ENCODE peak calls at places on chromosomes 7 and 10, in four cellular contexts. P, E, A and N are unnamed samples.
A peak's percentile ranks its signal among the peaks of the same experiment; 100 is the strongest.

GRCh38 chr7:27953361-27953760 is 213.4 kb downstream of the TAX1BP1 start:
- DNase-seq in A (no peak), E (peak; percentile 23), P (no peak), N (no peak)

GRCh38 chr10:88062798-88063472 is 199.5 kb downstream of the PTEN start:
- DNase-seq in P (no peak), E (peak; percentile 57), A (no peak), N (peak; percentile 49)

GRCh38 chr7:131724776-131725345 is 168.4 kb upstream of the PODXL start:
- DNase-seq in E (no peak), A (no peak), P (no peak), N (no peak)

GRCh38 chr7:80040752-80041151 is 93.9 kb upstream of the GNAI1 start:
- DNase-seq in P (no peak), A (no peak), E (no peak), N (no peak)

GRCh38 chr10:116490028-116490662 is 55.6 kb upstream of the PNLIP start:
- DNase-seq in E (no peak), A (no peak), P (no peak), N (peak; percentile 6)

GRCh38 chr7:18086165-18087030 is 58.8 kb upstream of the PRPS1L1 start:
- DNase-seq in E (peak; percentile 19), A (peak; percentile 35), P (no peak), N (no peak)

GRCh38 chr7:111784311-111784710 is 222.0 kb upstream of the IMMP2L start:
- DNase-seq in A (no peak), E (no peak), P (no peak), N (no peak)

GRCh38 chr10:129851941-129852650 is 112.0 kb downstream of the EBF3 start:
- DNase-seq in A (no peak), P (no peak), E (no peak), N (no peak)

GRCh38 chr7:19026888-19027287 is 90.5 kb downstream of the TWIST1 start:
- DNase-seq in A (no peak), E (peak; percentile 40), P (no peak), N (peak; percentile 48)

GRCh38 chr7:137989590-137989989 is 12.3 kb downstream of the CREB3L2 start:
- DNase-seq in A (no peak), P (no peak), E (no peak), N (no peak)

GRCh38 chr7:77232467-77232866 is 32.8 kb upstream of the FGL2 start:
- DNase-seq in E (no peak), A (no peak), P (no peak), N (no peak)

GRCh38 chr10:113244750-113245149 is 294.7 kb downstream of the TCF7L2 start:
- DNase-seq in A (no peak), E (no peak), P (no peak), N (no peak)

GRCh38 chr7:25821225-25821624 is 330.8 kb upstream of the NFE2L3 start:
- DNase-seq in E (no peak), A (no peak), P (no peak), N (no peak)

GRCh38 chr10:20767028-20767427 is 130.1 kb downstream of the NEBL start:
- DNase-seq in P (no peak), A (no peak), E (peak; percentile 74), N (peak; percentile 1)

GRCh38 chr7:46982928-46983327 is 599.0 kb downstream of the TNS3 start:
- DNase-seq in E (peak; percentile 2), A (no peak), P (no peak), N (no peak)

GRCh38 chr10:72328829-72329204 is 25.9 kb downstream of the DNAJB12 start:
- DNase-seq in E (no peak), A (no peak), P (no peak), N (no peak)

GRCh38 chr10:35640951-35641429 is 1.1 kb downstream of the FZD8 start:
- DNase-seq in A (peak; percentile 38), E (peak; percentile 81), P (no peak), N (peak; percentile 65)

GRCh38 chr7:2643386-2644229 is 11.8 kb downstream of the TTYH3 start:
- DNase-seq in E (no peak), A (no peak), P (no peak), N (no peak)

GRCh38 chr10:43044444-43045245 is 32.2 kb upstream of the RET start:
- DNase-seq in E (no peak), P (no peak), A (no peak), N (no peak)

GRCh38 chr7:113120647-113121046 is 2.3 kb upstream of the SMIM30 start:
- DNase-seq in P (no peak), A (no peak), E (no peak), N (peak; percentile 10)

GRCh38 chr10:77251297-77252013 is 386.2 kb downstream of the KCNMA1 start:
- DNase-seq in P (no peak), E (no peak), A (peak; percentile 29), N (peak; percentile 40)

GRCh38 chr7:42080831-42081230 is 156.2 kb downstream of the GLI3 start:
- DNase-seq in A (no peak), P (no peak), E (no peak), N (no peak)

GRCh38 chr10:87818505-87819273 is 663 bp upstream of the ATAD1 start:
- DNase-seq in E (peak; percentile 27), A (peak; percentile 29), P (no peak), N (no peak)

GRCh38 chr7:111744501-111745155 is 182.3 kb upstream of the IMMP2L start:
- DNase-seq in A (no peak), P (no peak), E (peak; percentile 73), N (peak; percentile 59)

GRCh38 chr7:105622114-105622731 is 40.9 kb upstream of the EFCAB10 start:
- DNase-seq in P (no peak), E (no peak), A (no peak), N (no peak)

GRCh38 chr7:151083071-151083823 is at the start of gene TMUB1:
- DNase-seq in P (peak; percentile 32), E (no peak), A (peak; percentile 77), N (no peak)

GRCh38 chr7:112937651-112938390 is 147.6 kb upstream of the TMEM168 start:
- DNase-seq in A (no peak), P (no peak), E (peak; percentile 52), N (peak; percentile 62)

GRCh38 chr10:79321494-79321882 is 25.8 kb upstream of the PPIF start:
- DNase-seq in P (no peak), A (no peak), E (no peak), N (no peak)

GRCh38 chr7:98879198-98879988 is 1.1 kb downstream of the TRRAP start:
- DNase-seq in E (no peak), P (no peak), A (peak; percentile 37), N (peak; percentile 46)

GRCh38 chr7:117217636-117218035 is 105.2 kb downstream of the WNT2 start:
- DNase-seq in E (peak; percentile 91), P (no peak), A (no peak), N (peak; percentile 25)

GRCh38 chr10:93541402-93542357 is 24.8 kb upstream of the FFAR4 start:
- DNase-seq in A (peak; percentile 44), P (no peak), E (no peak), N (peak; percentile 49)

GRCh38 chr10:82529064-82529463 is 654.1 kb downstream of the NRG3 start:
- DNase-seq in E (no peak), P (no peak), A (no peak), N (no peak)

GRCh38 chr10:80410122-80410521 is 1.8 kb downstream of the PRXL2A start:
- DNase-seq in E (no peak), A (no peak), P (no peak), N (no peak)

GRCh38 chr10:130138479-130138866 is 2.3 kb downstream of the GLRX3 start:
- DNase-seq in P (no peak), A (peak; percentile 34), E (peak; percentile 50), N (peak; percentile 60)

GRCh38 chr7:74138945-74139843 is 35.0 kb upstream of the EIF4H start:
- DNase-seq in A (no peak), P (no peak), E (no peak), N (no peak)

GRCh38 chr7:155465761-155466141 is 7.8 kb downstream of the EN2 start:
- DNase-seq in E (no peak), P (no peak), A (no peak), N (no peak)

GRCh38 chr7:668139-668871 is 58.2 kb upstream of the DNAAF5 start:
- DNase-seq in E (peak; percentile 85), A (no peak), P (no peak), N (peak; percentile 69)

DNA sequence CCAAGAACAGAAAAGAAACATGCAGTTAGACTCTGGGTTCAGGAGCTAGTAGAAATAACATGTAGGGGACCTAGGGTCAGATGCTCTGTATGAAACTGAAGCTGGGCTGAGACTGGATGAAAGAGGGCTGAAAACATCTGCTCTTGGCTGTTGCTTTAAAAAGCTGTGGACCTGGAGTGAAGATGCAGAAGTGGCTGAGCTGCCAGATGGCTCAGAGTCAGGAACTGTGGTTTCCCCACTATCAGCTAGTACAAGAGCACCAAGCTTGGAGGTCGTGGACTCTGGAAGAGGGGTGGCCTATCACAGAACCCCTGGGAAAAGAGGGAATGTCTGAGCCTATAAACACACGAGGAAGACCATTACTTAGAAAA is 5.9 kb downstream of the ADK start:
- DNase-seq in P (no peak), E (peak; percentile 51), A (no peak), N (no peak)
- TF ChIP-seq CTCF in P (no peak), E (no peak), A (no peak), N (no peak)

GRCh38 chr10:83656924-83657323 is 482.4 kb upstream of the GHITM start:
- DNase-seq in P (no peak), E (no peak), A (no peak), N (no peak)
- TF ChIP-seq CTCF in P (no peak), E (no peak), A (no peak), N (no peak)

DNA sequence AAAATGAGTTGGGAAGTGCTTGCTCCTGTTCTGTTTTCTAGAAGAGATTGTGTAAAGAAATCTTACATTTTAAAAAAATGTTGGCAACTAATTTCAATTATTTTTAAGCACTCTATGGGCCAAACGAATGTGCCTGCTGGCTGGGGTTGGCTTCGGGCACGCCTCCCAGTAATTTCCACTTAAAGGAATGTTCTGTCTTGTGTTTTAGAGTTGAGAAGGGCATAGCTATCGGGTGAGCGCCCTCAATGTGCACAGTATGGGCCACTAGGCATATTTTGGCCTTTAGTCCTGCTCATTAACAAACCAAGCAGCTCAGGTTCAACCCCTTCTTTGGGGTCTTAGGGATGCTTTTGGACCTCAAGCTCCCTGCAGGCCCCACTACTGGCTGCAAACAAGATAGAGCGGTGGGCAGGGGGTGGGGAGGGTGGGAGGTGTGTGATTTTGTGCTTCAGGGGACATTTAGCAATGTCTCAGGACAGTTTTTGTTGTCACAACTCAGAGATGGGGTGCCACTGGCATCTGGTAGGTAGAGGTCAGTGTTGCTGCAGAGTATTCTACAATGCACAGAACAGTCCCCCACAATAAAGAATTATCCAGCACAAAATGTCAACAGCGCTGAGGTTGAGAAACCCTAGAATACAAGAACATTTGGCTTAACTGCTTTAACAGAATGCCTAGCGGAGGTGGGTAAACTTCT is 40.7 kb downstream of the TACC2 start:
- DNase-seq in P (no peak), E (no peak), A (no peak), N (no peak)
- TF ChIP-seq CTCF in P (no peak), E (no peak), A (no peak), N (no peak)

DNA sequence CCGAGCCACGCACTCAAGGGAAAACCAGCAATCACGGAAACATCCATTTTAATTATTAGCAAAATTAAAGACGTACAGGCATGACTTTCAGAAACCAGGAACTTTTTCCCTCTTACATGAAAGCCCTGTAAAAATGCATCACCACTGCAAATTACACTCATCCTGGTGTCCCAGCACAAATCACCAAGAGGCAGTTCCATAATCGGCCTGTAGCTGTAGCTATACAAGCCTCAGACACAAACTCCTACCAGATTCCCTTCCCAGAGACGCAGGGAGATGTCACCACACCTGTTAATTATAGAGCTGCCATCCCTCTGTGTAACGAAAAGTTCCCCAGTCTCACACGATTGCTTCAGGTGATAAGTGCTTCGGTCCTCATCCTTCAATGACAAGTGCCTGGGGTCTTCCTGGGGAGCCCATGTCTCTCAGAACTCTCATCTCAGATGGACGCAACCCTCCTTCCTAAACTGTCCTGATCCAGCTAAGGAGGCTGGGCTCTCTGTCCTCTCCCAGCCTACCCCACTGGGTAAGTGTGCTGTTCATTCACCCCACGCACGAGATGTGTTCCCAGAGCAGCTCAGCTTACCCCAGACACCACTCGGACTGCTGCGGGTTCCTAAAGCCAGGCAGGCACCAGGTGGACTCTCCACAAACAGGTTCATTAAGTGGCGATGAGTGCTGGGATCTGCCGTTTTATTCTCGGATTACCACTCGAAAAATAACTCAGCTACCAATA is 5.9 kb downstream of the FGFR2 start:
- DNase-seq in P (no peak), A (no peak), E (no peak), N (no peak)
- TF ChIP-seq CTCF in P (no peak), A (no peak), E (no peak), N (no peak)